ENCODE peak calls at places on chromosome 2, in six cellular contexts. G, O, Z, V, M and D are unnamed samples.

GRCh38 chr2:240510513-240511210 is 47.1 kb downstream of the ANKMY1 start:
- DNase-seq in M (no peak), O (no peak), G (no peak), Z (peak; percentile 3), V (no peak), D (no peak)

GRCh38 chr2:195367713-195368529 is 289.1 kb upstream of the SLC39A10 start:
- DNase-seq in O (no peak), Z (no peak), V (no peak), G (no peak), M (no peak), D (no peak)

GRCh38 chr2:66496680-66497420 is 61.9 kb downstream of the MEIS1 start:
- DNase-seq in G (no peak), Z (no peak), M (no peak), V (no peak), O (no peak), D (no peak)

GRCh38 chr2:232876978-232877441 is 6.9 kb downstream of the SNORC start:
- DNase-seq in M (no peak), V (no peak), O (no peak), Z (no peak), G (peak; percentile 41), D (no peak)

GRCh38 chr2:232941400-232941799 is 71.3 kb downstream of the SNORC start:
- DNase-seq in O (no peak), G (no peak), M (no peak), V (no peak), Z (no peak), D (no peak)

GRCh38 chr2:152234277-152234676 is 58.7 kb upstream of the STAM2 start:
- DNase-seq in G (no peak), Z (no peak), V (no peak), M (no peak), O (no peak), D (no peak)

GRCh38 chr2:17877811-17878221 is 651 bp upstream of the KCNS3 start:
- DNase-seq in G (peak; percentile 48), V (no peak), Z (peak; percentile 13), O (no peak), M (peak; percentile 35), D (no peak)

GRCh38 chr2:45505138-45505537 is 105.9 kb downstream of the SRBD1 start:
- DNase-seq in V (no peak), Z (no peak), M (no peak), O (no peak), G (no peak), D (no peak)

GRCh38 chr2:7169631-7170030 is 252.4 kb downstream of the RNF144A start:
- DNase-seq in Z (no peak), M (no peak), V (no peak), O (no peak), G (no peak), D (no peak)

GRCh38 chr2:99488587-99488998 is 1.2 kb downstream of the REV1 start:
- DNase-seq in G (no peak), V (no peak), Z (no peak), O (peak; percentile 45), M (peak; percentile 5), D (no peak)

GRCh38 chr2:75516378-75517122 is 44.2 kb downstream of the EVA1A start:
- DNase-seq in G (no peak), O (no peak), Z (no peak), M (no peak), V (no peak), D (no peak)

GRCh38 chr2:134029478-134029877 is 224.4 kb upstream of the MGAT5 start:
- DNase-seq in G (no peak), M (no peak), O (no peak), Z (no peak), V (no peak), D (no peak)

GRCh38 chr2:97748397-97748796 is 35.0 kb downstream of the ZAP70 start:
- DNase-seq in M (peak; percentile 72), O (peak; percentile 67), V (no peak), G (no peak), Z (no peak), D (no peak)

GRCh38 chr2:161171595-161171929 is 11.3 kb downstream of the TANK start:
- DNase-seq in Z (no peak), M (no peak), G (no peak), O (no peak), V (no peak), D (no peak)

GRCh38 chr2:53646788-53647187 is 120.8 kb upstream of the CHAC2 start:
- DNase-seq in M (peak; percentile 10), Z (no peak), G (no peak), V (no peak), O (no peak), D (no peak)

GRCh38 chr2:71466301-71467179 is 13.2 kb downstream of the DYSF start:
- DNase-seq in Z (no peak), G (peak; percentile 56), V (no peak), M (peak; percentile 80), O (peak; percentile 36), D (peak; percentile 27)

GRCh38 chr2:156675896-156676295 is 239.7 kb downstream of the GPD2 start:
- DNase-seq in M (no peak), V (no peak), G (no peak), Z (no peak), O (no peak), D (no peak)

GRCh38 chr2:62871506-62871905 is 166.0 kb downstream of the EHBP1 start:
- DNase-seq in O (no peak), V (no peak), G (no peak), Z (no peak), M (no peak), D (no peak)

GRCh38 chr2:37350034-37350433 is 5.6 kb downstream of the QPCT start:
- DNase-seq in M (no peak), G (no peak), Z (peak; percentile 15), V (no peak), O (no peak), D (no peak)

GRCh38 chr2:69531186-69531585 is 94.0 kb upstream of the NFU1 start:
- DNase-seq in V (no peak), M (no peak), O (no peak), Z (no peak), G (no peak), D (no peak)

GRCh38 chr2:188884552-188884951 is 89.6 kb upstream of the COL3A1 start:
- DNase-seq in Z (no peak), V (no peak), O (no peak), M (no peak), G (no peak), D (no peak)

GRCh38 chr2:49770919-49771318 is 616.6 kb upstream of the FSHR start:
- DNase-seq in M (peak; percentile 49), Z (peak; percentile 63), O (peak; percentile 64), G (no peak), V (no peak), D (peak; percentile 25)

GRCh38 chr2:189633392-189633811 is 27.9 kb upstream of the ASNSD1 start:
- DNase-seq in Z (no peak), V (no peak), G (no peak), M (no peak), O (no peak), D (no peak)

GRCh38 chr2:171430516-171431410 is 3.0 kb downstream of the METTL8 start:
- DNase-seq in G (no peak), Z (no peak), V (no peak), O (no peak), M (no peak), D (no peak)

GRCh38 chr2:70039366-70039765 is 47.9 kb upstream of the PCBP1 start:
- DNase-seq in V (no peak), G (no peak), M (no peak), Z (no peak), O (no peak), D (no peak)

GRCh38 chr2:101622210-101622609 is 75.3 kb upstream of the MAP4K4 start:
- DNase-seq in G (no peak), Z (no peak), V (no peak), O (no peak), M (no peak), D (no peak)

GRCh38 chr2:112031916-112032582 is 23.0 kb upstream of the TMEM87B start:
- DNase-seq in V (no peak), O (no peak), M (no peak), Z (no peak), G (peak; percentile 71), D (no peak)

GRCh38 chr2:113305146-113305545 is 26.4 kb upstream of the PAX8 start:
- DNase-seq in O (no peak), V (no peak), Z (no peak), G (no peak), M (no peak), D (no peak)